ENCODE peak calls at places on chromosome 10, in four cellular contexts. One of them, this sample, is unnamed.

GRCh38 chr10:68561804-68562649 is 1.9 kb downstream of the TET1 start:
- DNase-seq in MM.1S: no peak
- DNase-seq in mammary epithelial cell: no peak
- DNase-seq in NCI-H187: no peak
- DNase-seq in this sample: no peak

GRCh38 chr10:58360412-58361004 is 24.7 kb upstream of the TFAM start:
- DNase-seq in MM.1S: no peak
- DNase-seq in mammary epithelial cell: peak; percentile 57
- DNase-seq in NCI-H187: no peak
- DNase-seq in this sample: no peak

GRCh38 chr10:13700461-13701144 is 113.8 kb downstream of the PRPF18 start:
- DNase-seq in mammary epithelial cell: no peak
- DNase-seq in MM.1S: no peak
- DNase-seq in NCI-H187: no peak
- DNase-seq in this sample: no peak

GRCh38 chr10:18043607-18044006 is 91.9 kb downstream of the SLC39A12 start:
- DNase-seq in mammary epithelial cell: no peak
- DNase-seq in NCI-H187: no peak
- DNase-seq in MM.1S: no peak
- DNase-seq in this sample: no peak

GRCh38 chr10:130764651-130765050 is 546.9 kb downstream of the TCERG1L start:
- DNase-seq in mammary epithelial cell: no peak
- DNase-seq in MM.1S: no peak
- DNase-seq in NCI-H187: no peak
- DNase-seq in this sample: no peak

GRCh38 chr10:43135656-43136055 is 2.6 kb upstream of the CSGALNACT2 start:
- DNase-seq in NCI-H187: no peak
- DNase-seq in mammary epithelial cell: no peak
- DNase-seq in MM.1S: no peak
- DNase-seq in this sample: no peak

GRCh38 chr10:89426230-89426868 is 12.0 kb downstream of the IFIT5 start:
- DNase-seq in NCI-H187: no peak
- DNase-seq in mammary epithelial cell: peak; percentile 50
- DNase-seq in MM.1S: peak; percentile 60
- DNase-seq in this sample: no peak

GRCh38 chr10:27745719-27746363 is at the start of gene MKX:
- DNase-seq in NCI-H187: no peak
- DNase-seq in MM.1S: no peak
- DNase-seq in mammary epithelial cell: peak; percentile 41
- DNase-seq in this sample: peak; percentile 41

GRCh38 chr10:130341325-130341724 is 205.1 kb downstream of the GLRX3 start:
- DNase-seq in NCI-H187: no peak
- DNase-seq in mammary epithelial cell: no peak
- DNase-seq in MM.1S: peak; percentile 40
- DNase-seq in this sample: no peak

GRCh38 chr10:81873231-81873931 is 1.6 kb upstream of the NRG3 start:
- DNase-seq in NCI-H187: no peak
- DNase-seq in mammary epithelial cell: no peak
- DNase-seq in MM.1S: no peak
- DNase-seq in this sample: no peak

GRCh38 chr10:101112799-101113594 is 18.1 kb upstream of the TLX1 start:
- DNase-seq in MM.1S: no peak
- DNase-seq in mammary epithelial cell: no peak
- DNase-seq in NCI-H187: no peak
- DNase-seq in this sample: no peak

GRCh38 chr10:132645630-132646442 is 108.2 kb downstream of the INPP5A start:
- DNase-seq in NCI-H187: no peak
- DNase-seq in mammary epithelial cell: no peak
- DNase-seq in MM.1S: no peak
- DNase-seq in this sample: no peak

GRCh38 chr10:129961274-129961839 is 2.7 kb downstream of the EBF3 start:
- DNase-seq in MM.1S: no peak
- DNase-seq in NCI-H187: no peak
- DNase-seq in mammary epithelial cell: no peak
- DNase-seq in this sample: no peak

GRCh38 chr10:3933733-3934132 is 148.7 kb upstream of the KLF6 start:
- DNase-seq in MM.1S: peak; percentile 23
- DNase-seq in mammary epithelial cell: no peak
- DNase-seq in NCI-H187: no peak
- DNase-seq in this sample: no peak